ENCODE peak calls at places on chromosome 16, in six cellular contexts. J, S, D, E, G and L are unnamed samples.

GRCh38 chr16:70730016-70730415 is 44.2 kb upstream of the MTSS2 start:
- DNase-seq in D (no peak), J (no peak), G (no peak), E (no peak), S (no peak), L (no peak)

GRCh38 chr16:70703041-70703834 is 17.4 kb upstream of the MTSS2 start:
- DNase-seq in E (no peak), G (no peak), S (no peak), J (peak; percentile 70), D (no peak), L (peak; percentile 52)

GRCh38 chr16:21580807-21581206 is 18.6 kb upstream of the METTL9 start:
- DNase-seq in S (no peak), D (no peak), J (no peak), G (no peak), E (no peak), L (no peak)

GRCh38 chr16:3095869-3096268 is 3.2 kb downstream of the ZSCAN10 start:
- DNase-seq in D (peak; percentile 88), J (no peak), G (no peak), E (peak; percentile 37), S (peak; percentile 73), L (no peak)

GRCh38 chr16:58461056-58461455 is 38.9 kb upstream of the NDRG4 start:
- DNase-seq in J (no peak), S (no peak), D (no peak), G (peak; percentile 50), E (no peak), L (no peak)

GRCh38 chr16:7343271-7343670 is 10.6 kb downstream of the RBFOX1 start:
- DNase-seq in J (no peak), S (no peak), G (no peak), D (no peak), E (no peak), L (peak; percentile 28)

GRCh38 chr16:2468142-2468724 is 2.9 kb upstream of the NTN3 start:
- DNase-seq in D (no peak), G (no peak), S (no peak), J (no peak), E (no peak), L (no peak)

GRCh38 chr16:67148656-67149275 is 2.0 kb downstream of the B3GNT9 start:
- DNase-seq in E (no peak), S (no peak), D (no peak), G (no peak), J (no peak), L (no peak)

GRCh38 chr16:785563-786535 is 2.3 kb downstream of the RPUSD1 start:
- DNase-seq in D (peak; percentile 79), E (peak; percentile 75), J (peak; percentile 84), G (peak; percentile 53), S (peak; percentile 58), L (peak; percentile 66)

GRCh38 chr16:2171601-2172178 is 16.1 kb downstream of the TRAF7 start:
- DNase-seq in G (no peak), S (no peak), D (no peak), E (no peak), J (no peak), L (no peak)

GRCh38 chr16:81787659-81788058 is 8.6 kb downstream of the PLCG2 start:
- DNase-seq in E (no peak), D (no peak), J (no peak), S (no peak), G (no peak), L (no peak)